ENCODE peak calls at places on chromosomes 12 and 14, in five cellular contexts. Q is HFFc6; K is NCI-H1105 treated with DMSO at 0.1 percent for 48 hours; H is stimulated activated CD8-positive, alpha-beta memory T cell treated with anti-CD3 and anti-CD28 coated beads, Interleukin-7, amount 100 ng/mL, for 4 hours; W is RPMI8226. D is an unnamed sample.

GRCh38 chr12:27595231-27595642 is 71.2 kb downstream of the PPFIBP1 start:
- DNase-seq in Q (peak), K (no peak), H (no peak), W (no peak), D (peak)

GRCh38 chr12:85559534-85559933 is 276.7 kb downstream of the RASSF9 start:
- DNase-seq in Q (no peak), K (no peak), H (no peak), W (no peak), D (no peak)

GRCh38 chr12:49706351-49707126 is 666 bp downstream of the FMNL3 start:
- DNase-seq in Q (no peak), K (no peak), H (no peak), W (no peak), D (peak)

GRCh38 chr12:106090586-106091411 is 48.0 kb downstream of the NUAK1 start:
- DNase-seq in Q (peak), K (no peak), H (no peak), W (no peak), D (peak)

GRCh38 chr12:92206596-92206995 is 61.0 kb upstream of the BTG1 start:
- DNase-seq in Q (no peak), K (no peak), H (no peak), W (no peak), D (no peak)

GRCh38 chr14:93231129-93231979 is 24.3 kb downstream of the UBR7 start:
- DNase-seq in Q (peak), K (peak), H (no peak), W (no peak), D (peak)

GRCh38 chr12:46830731-46831334 is 5.0 kb upstream of the SLC38A4 start:
- DNase-seq in Q (no peak), K (peak), H (no peak), W (no peak), D (no peak)

GRCh38 chr14:91892918-91893527 is 25.7 kb upstream of the TC2N start:
- DNase-seq in Q (no peak), K (no peak), H (no peak), W (peak), D (no peak)

GRCh38 chr12:67647547-67648305 is 819 bp upstream of the DYRK2 start:
- DNase-seq in Q (peak), K (peak), H (peak), W (peak), D (peak)

GRCh38 chr12:128140551-128140950 is 126.4 kb upstream of the TMEM132C start:
- DNase-seq in Q (no peak), K (no peak), H (no peak), W (no peak), D (no peak)

GRCh38 chr14:61562321-61563161 is 132.8 kb upstream of the HIF1A start:
- DNase-seq in Q (peak), K (no peak), H (peak), W (no peak), D (peak)

GRCh38 chr12:121301876-121302275 is 5.4 kb upstream of the CAMKK2 start:
- DNase-seq in Q (peak), K (no peak), H (no peak), W (no peak), D (peak)

GRCh38 chr12:111034911-111035577 is 114.7 kb upstream of the MYL2 start:
- DNase-seq in Q (no peak), K (peak), H (no peak), W (no peak), D (no peak)

GRCh38 chr14:100915582-100915981 is 12.1 kb upstream of the RTL1 start:
- DNase-seq in Q (no peak), K (no peak), H (no peak), W (no peak), D (peak)

GRCh38 chr12:111298583-111299436 is 70.1 kb downstream of the PHETA1 start:
- DNase-seq in Q (peak), K (peak), H (no peak), W (peak), D (peak)

GRCh38 chr14:104249092-104249491 is 110.7 kb downstream of the KIF26A start:
- DNase-seq in Q (no peak), K (no peak), H (no peak), W (no peak), D (no peak)

GRCh38 chr12:91565246-91565645 is 382.6 kb upstream of the DCN start:
- DNase-seq in Q (no peak), K (no peak), H (peak), W (no peak), D (no peak)

GRCh38 chr14:28652782-28653181 is 113.8 kb upstream of the FOXG1 start:
- DNase-seq in Q (no peak), K (no peak), H (no peak), W (no peak), D (peak)

GRCh38 chr12:101539148-101539547 is 55.6 kb upstream of the MYBPC1 start:
- DNase-seq in Q (no peak), K (no peak), H (no peak), W (no peak), D (no peak)

GRCh38 chr12:56326533-56326932 is 7.3 kb downstream of the PAN2 start:
- DNase-seq in Q (no peak), K (peak), H (no peak), W (no peak), D (no peak)

GRCh38 chr14:93032301-93032929 is 83.3 kb downstream of the ITPK1 start:
- DNase-seq in Q (no peak), K (no peak), H (no peak), W (no peak), D (peak)

GRCh38 chr12:71664411-71665108 is 459 bp downstream of the THAP2 start:
- DNase-seq in Q (no peak), K (no peak), H (no peak), W (peak), D (peak)

GRCh38 chr14:64704145-64704742 is at the start of gene PLEKHG3:
- DNase-seq in Q (peak), K (peak), H (no peak), W (peak), D (peak)

GRCh38 chr14:99549684-99550083 is 54.3 kb downstream of the CCDC85C start:
- DNase-seq in Q (no peak), K (no peak), H (no peak), W (no peak), D (no peak)

GRCh38 chr12:95213119-95213518 is 4.1 kb downstream of the FGD6 start:
- DNase-seq in Q (no peak), K (no peak), H (no peak), W (no peak), D (no peak)

GRCh38 chr14:47826809-47827208 is 151.4 kb upstream of the MDGA2 start:
- DNase-seq in Q (no peak), K (no peak), H (no peak), W (no peak), D (no peak)

GRCh38 chr14:68469208-68469713 is 323.6 kb downstream of the ZFP36L1 start:
- DNase-seq in Q (no peak), K (no peak), H (no peak), W (no peak), D (no peak)

GRCh38 chr14:94423465-94424056 is 29.0 kb downstream of the SERPINA11 start:
- DNase-seq in Q (peak), K (no peak), H (no peak), W (peak), D (peak)

GRCh38 chr12:67441736-67442346 is 172.7 kb downstream of the CAND1 start:
- DNase-seq in Q (peak), K (peak), H (peak), W (peak), D (peak)

GRCh38 chr14:33564774-33565630 is 385.9 kb downstream of the EGLN3 start:
- DNase-seq in Q (peak), K (peak), H (no peak), W (no peak), D (no peak)

GRCh38 chr12:117105902-117106301 is 6.7 kb upstream of the TESC start:
- DNase-seq in Q (no peak), K (no peak), H (peak), W (peak), D (no peak)

GRCh38 chr12:111417784-111418593 is 12.3 kb downstream of the SH2B3 start:
- DNase-seq in Q (no peak), K (no peak), H (no peak), W (no peak), D (no peak)

GRCh38 chr12:117096643-117097042 is 2.6 kb downstream of the TESC start:
- DNase-seq in Q (no peak), K (no peak), H (no peak), W (no peak), D (no peak)

D was measured in fibroblast of gingiva.